ENCODE peak calls at places on chromosomes 6 and 20, in ten cellular contexts. One of them, this sample, is unnamed.

GRCh38 chr6:123009101-123009500 is 13.1 kb downstream of the CLVS2 start:
- DNase-seq in activated naive CD4-positive, alpha-beta T cell treated with Interleukin-2 at 50 U/mL for 16 hours: no peak
- DNase-seq in fibroblast of lung: no peak
- DNase-seq in midbrain: no peak
- DNase-seq in kidney: no peak
- DNase-seq in activated effector memory CD4-positive, alpha-beta T cell treated with anti-CD3 and anti-CD28 coated beads, Interleukin-2, amount 50 U/mL, for 16 hours: no peak
- DNase-seq in iPS-NIHi11: no peak
- DNase-seq in HCT116: no peak
- DNase-seq in Daoy: no peak
- DNase-seq in CD4-positive, alpha-beta T cell: no peak
- DNase-seq in this sample: no peak

GRCh38 chr20:8386991-8387390 is 254.9 kb downstream of the PLCB1 start:
- DNase-seq in Daoy: no peak
- DNase-seq in activated effector memory CD4-positive, alpha-beta T cell treated with anti-CD3 and anti-CD28 coated beads, Interleukin-2, amount 50 U/mL, for 16 hours: no peak
- DNase-seq in fibroblast of lung: no peak
- DNase-seq in activated naive CD4-positive, alpha-beta T cell treated with Interleukin-2 at 50 U/mL for 16 hours: no peak
- DNase-seq in iPS-NIHi11: no peak
- DNase-seq in kidney: no peak
- DNase-seq in midbrain: no peak
- DNase-seq in CD4-positive, alpha-beta T cell: no peak
- DNase-seq in HCT116: no peak
- DNase-seq in this sample: no peak

GRCh38 chr6:10486215-10486614 is 34.9 kb upstream of the GCNT2 start:
- DNase-seq in Daoy: no peak
- DNase-seq in activated effector memory CD4-positive, alpha-beta T cell treated with anti-CD3 and anti-CD28 coated beads, Interleukin-2, amount 50 U/mL, for 16 hours: no peak
- DNase-seq in fibroblast of lung: no peak
- DNase-seq in HCT116: no peak
- DNase-seq in kidney: no peak
- DNase-seq in midbrain: no peak
- DNase-seq in activated naive CD4-positive, alpha-beta T cell treated with Interleukin-2 at 50 U/mL for 16 hours: no peak
- DNase-seq in CD4-positive, alpha-beta T cell: no peak
- DNase-seq in iPS-NIHi11: no peak
- DNase-seq in this sample: no peak

GRCh38 chr20:50574108-50574507 is 63.9 kb downstream of the PTPN1 start:
- DNase-seq in activated effector memory CD4-positive, alpha-beta T cell treated with anti-CD3 and anti-CD28 coated beads, Interleukin-2, amount 50 U/mL, for 16 hours: no peak
- DNase-seq in fibroblast of lung: no peak
- DNase-seq in CD4-positive, alpha-beta T cell: no peak
- DNase-seq in HCT116: no peak
- DNase-seq in kidney: no peak
- DNase-seq in iPS-NIHi11: no peak
- DNase-seq in midbrain: no peak
- DNase-seq in activated naive CD4-positive, alpha-beta T cell treated with Interleukin-2 at 50 U/mL for 16 hours: no peak
- DNase-seq in Daoy: no peak
- DNase-seq in this sample: no peak

GRCh38 chr6:122696079-122696478 is 83.4 kb upstream of the FABP7 start:
- DNase-seq in Daoy: peak
- DNase-seq in HCT116: peak
- DNase-seq in kidney: no peak
- DNase-seq in fibroblast of lung: peak
- DNase-seq in midbrain: no peak
- DNase-seq in activated effector memory CD4-positive, alpha-beta T cell treated with anti-CD3 and anti-CD28 coated beads, Interleukin-2, amount 50 U/mL, for 16 hours: no peak
- DNase-seq in iPS-NIHi11: no peak
- DNase-seq in activated naive CD4-positive, alpha-beta T cell treated with Interleukin-2 at 50 U/mL for 16 hours: no peak
- DNase-seq in CD4-positive, alpha-beta T cell: no peak
- DNase-seq in this sample: peak

GRCh38 chr20:52193133-52193532 is 1.6 kb upstream of the ZFP64 start:
- DNase-seq in Daoy: no peak
- DNase-seq in midbrain: no peak
- DNase-seq in kidney: no peak
- DNase-seq in activated effector memory CD4-positive, alpha-beta T cell treated with anti-CD3 and anti-CD28 coated beads, Interleukin-2, amount 50 U/mL, for 16 hours: no peak
- DNase-seq in fibroblast of lung: no peak
- DNase-seq in activated naive CD4-positive, alpha-beta T cell treated with Interleukin-2 at 50 U/mL for 16 hours: no peak
- DNase-seq in CD4-positive, alpha-beta T cell: no peak
- DNase-seq in iPS-NIHi11: no peak
- DNase-seq in HCT116: no peak
- DNase-seq in this sample: no peak

GRCh38 chr6:53873922-53874321 is 79.1 kb downstream of the LRRC1 start:
- DNase-seq in fibroblast of lung: no peak
- DNase-seq in CD4-positive, alpha-beta T cell: no peak
- DNase-seq in midbrain: no peak
- DNase-seq in Daoy: no peak
- DNase-seq in activated naive CD4-positive, alpha-beta T cell treated with Interleukin-2 at 50 U/mL for 16 hours: no peak
- DNase-seq in iPS-NIHi11: no peak
- DNase-seq in kidney: no peak
- DNase-seq in HCT116: no peak
- DNase-seq in activated effector memory CD4-positive, alpha-beta T cell treated with anti-CD3 and anti-CD28 coated beads, Interleukin-2, amount 50 U/mL, for 16 hours: no peak
- DNase-seq in this sample: no peak

GRCh38 chr20:25867776-25868649 is 171.4 kb upstream of the ZNF337 start:
- DNase-seq in activated effector memory CD4-positive, alpha-beta T cell treated with anti-CD3 and anti-CD28 coated beads, Interleukin-2, amount 50 U/mL, for 16 hours: peak
- DNase-seq in fibroblast of lung: peak
- DNase-seq in iPS-NIHi11: peak
- DNase-seq in kidney: peak
- DNase-seq in CD4-positive, alpha-beta T cell: peak
- DNase-seq in activated naive CD4-positive, alpha-beta T cell treated with Interleukin-2 at 50 U/mL for 16 hours: peak
- DNase-seq in Daoy: peak
- DNase-seq in HCT116: no peak
- DNase-seq in midbrain: peak
- DNase-seq in this sample: peak

GRCh38 chr6:164404802-164405488 is 904.5 kb downstream of the C6orf118 start:
- DNase-seq in iPS-NIHi11: no peak
- DNase-seq in activated effector memory CD4-positive, alpha-beta T cell treated with anti-CD3 and anti-CD28 coated beads, Interleukin-2, amount 50 U/mL, for 16 hours: no peak
- DNase-seq in kidney: no peak
- DNase-seq in activated naive CD4-positive, alpha-beta T cell treated with Interleukin-2 at 50 U/mL for 16 hours: no peak
- DNase-seq in fibroblast of lung: no peak
- DNase-seq in HCT116: no peak
- DNase-seq in CD4-positive, alpha-beta T cell: no peak
- DNase-seq in Daoy: no peak
- DNase-seq in midbrain: no peak
- DNase-seq in this sample: no peak

This sample was measured in RPMI7951.